ENCODE peak calls at places on chromosomes 16 and 17, in four cellular contexts. T, S, N and Q are unnamed samples.
A peak's percentile ranks its signal among the peaks of the same experiment; 100 is the strongest.

GRCh38 chr17:27315796-27316465 is 22.0 kb downstream of the WSB1 start:
- ATAC-seq in T (no peak), S (peak; percentile 89), N (no peak), Q (no peak)

GRCh38 chr17:59357929-59358328 is 26.5 kb downstream of the YPEL2 start:
- ATAC-seq in T (peak; percentile 34), S (no peak), N (no peak), Q (peak; percentile 53)

GRCh38 chr17:60525624-60526514 is at the start of gene APPBP2:
- ATAC-seq in T (peak; percentile 87), S (peak; percentile 97), N (peak; percentile 97), Q (peak; percentile 98)

GRCh38 chr16:87216148-87216823 is 100.9 kb downstream of the C16orf95 start:
- ATAC-seq in T (no peak), S (peak; percentile 11), N (no peak), Q (no peak)

GRCh38 chr16:54327609-54328008 is 41.0 kb upstream of the IRX3 start:
- ATAC-seq in T (no peak), S (no peak), N (no peak), Q (no peak)

GRCh38 chr17:40344321-40345160 is 20.0 kb downstream of the GJD3 start:
- ATAC-seq in T (no peak), S (no peak), N (no peak), Q (no peak)

GRCh38 chr16:88779406-88780099 is 5.5 kb downstream of the PIEZO1 start:
- ATAC-seq in T (no peak), S (no peak), N (no peak), Q (no peak)

GRCh38 chr17:8976638-8977037 is 11.1 kb upstream of the PIK3R5 start:
- ATAC-seq in T (no peak), S (no peak), N (no peak), Q (no peak)

GRCh38 chr16:23119570-23119969 is 29.7 kb downstream of the USP31 start:
- ATAC-seq in T (no peak), S (no peak), N (no peak), Q (no peak)

GRCh38 chr17:42133461-42134041 is 10.9 kb downstream of the HSPB9 start:
- ATAC-seq in T (peak; percentile 78), S (peak; percentile 50), N (no peak), Q (no peak)

GRCh38 chr16:31002810-31003209 is 7.6 kb downstream of the STX1B start:
- ATAC-seq in T (no peak), S (no peak), N (no peak), Q (no peak)

GRCh38 chr17:31574458-31574857 is 183.0 kb downstream of the RAB11FIP4 start:
- ATAC-seq in T (peak; percentile 13), S (no peak), N (no peak), Q (no peak)

GRCh38 chr17:1553354-1554266 is 9.0 kb downstream of the PITPNA start:
- ATAC-seq in T (no peak), S (no peak), N (no peak), Q (no peak)

GRCh38 chr17:46943218-46943510 is 20.2 kb downstream of the GOSR2 start:
- ATAC-seq in T (no peak), S (no peak), N (no peak), Q (no peak)

GRCh38 chr16:78128920-78129319 is 29.5 kb downstream of the WWOX start:
- ATAC-seq in T (no peak), S (no peak), N (no peak), Q (no peak)

GRCh38 chr16:72744064-72744793 is 303.7 kb downstream of the ZFHX3 start:
- ATAC-seq in T (no peak), S (no peak), N (no peak), Q (no peak)

GRCh38 chr16:57564571-57565270 is 22.3 kb downstream of the ADGRG5 start:
- ATAC-seq in T (no peak), S (no peak), N (no peak), Q (no peak)

GRCh38 chr16:65869261-65869660 is 497.2 kb upstream of the CDH5 start:
- ATAC-seq in T (no peak), S (no peak), N (no peak), Q (no peak)

GRCh38 chr16:21565816-21566669 is 33.3 kb upstream of the METTL9 start:
- ATAC-seq in T (no peak), S (peak; percentile 42), N (no peak), Q (no peak)

GRCh38 chr17:28145348-28145747 is 102.9 kb downstream of the NLK start:
- ATAC-seq in T (no peak), S (no peak), N (no peak), Q (no peak)

GRCh38 chr16:27199747-27200146 is 3.6 kb upstream of the KDM8 start:
- ATAC-seq in T (no peak), S (no peak), N (no peak), Q (no peak)

GRCh38 chr16:54015147-54015546 is 271.4 kb downstream of the IRX3 start:
- ATAC-seq in T (no peak), S (peak; percentile 31), N (no peak), Q (no peak)

GRCh38 chr17:72296456-72296855 is 175.6 kb downstream of the SOX9 start:
- ATAC-seq in T (no peak), S (no peak), N (no peak), Q (no peak)

GRCh38 chr16:89065445-89065795 is 28.2 kb upstream of the ACSF3 start:
- ATAC-seq in T (no peak), S (no peak), N (no peak), Q (no peak)